ENCODE peak calls at places on chromosomes 4 and X, in nine cellular contexts. N is uterus; Q is SIG-M5; U is SJSA1; J is stimulated activated CD4-positive, alpha-beta T cell treated with anti-CD3 and anti-CD28 coated beads, Interleukin-4, amount 100 ng/mL, for 48 hours; D is suprapubic skin; T is astrocyte of the cerebellum; I is NCI-H1417; H is GM20000. C is an unnamed sample.

GRCh38 chrX:12770440-12770839 is 20.8 kb upstream of the PRPS2 start:
- DNase-seq in N (no peak), T (no peak), I (no peak), D (no peak), H (peak), J (no peak), U (no peak), Q (no peak), C (no peak)

GRCh38 chr4:126530996-126531585 is 1101.7 kb upstream of the INTU start:
- DNase-seq in I (no peak), T (no peak), U (no peak), D (no peak), N (no peak), J (no peak), Q (no peak), H (no peak), C (no peak)

GRCh38 chr4:81166431-81166830 is 48.6 kb downstream of the PRKG2 start:
- DNase-seq in Q (no peak), H (no peak), J (no peak), T (peak), U (no peak), I (no peak), N (no peak), D (no peak), C (no peak)

GRCh38 chr4:57424231-57424897 is 314.2 kb upstream of the IGFBP7 start:
- DNase-seq in D (no peak), H (no peak), I (no peak), U (no peak), Q (no peak), N (no peak), J (no peak), T (peak), C (no peak)

GRCh38 chr4:89111833-89112563 is 665 bp downstream of the TIGD2 start:
- DNase-seq in D (no peak), N (no peak), H (no peak), T (peak), U (peak), I (peak), Q (no peak), J (no peak), C (peak)

GRCh38 chrX:3715921-3716320 is 2.5 kb upstream of the PRKX start:
- DNase-seq in T (no peak), N (no peak), D (no peak), Q (no peak), U (no peak), J (no peak), I (no peak), H (no peak), C (no peak)

GRCh38 chr4:86130160-86130933 is 229.5 kb downstream of the MAPK10 start:
- DNase-seq in T (no peak), U (no peak), H (no peak), I (no peak), N (no peak), Q (no peak), J (no peak), D (no peak), C (no peak)

GRCh38 chr4:36337665-36338064 is 56.2 kb downstream of the DTHD1 start:
- DNase-seq in H (no peak), T (no peak), J (no peak), Q (peak), I (no peak), D (no peak), U (no peak), N (no peak), C (no peak)

GRCh38 chr4:87732033-87732770 is 67.2 kb upstream of the IBSP start:
- DNase-seq in H (no peak), J (no peak), D (no peak), Q (no peak), I (no peak), T (no peak), U (no peak), N (no peak), C (no peak)

GRCh38 chr4:142815834-142816233 is 30.3 kb downstream of the INPP4B start:
- DNase-seq in D (no peak), J (no peak), I (no peak), N (no peak), T (peak), U (peak), Q (no peak), H (no peak), C (peak)

GRCh38 chr4:5758741-5759140 is 47.7 kb downstream of the EVC start:
- DNase-seq in I (no peak), J (peak), N (no peak), U (peak), H (peak), D (no peak), Q (no peak), T (no peak), C (peak)

GRCh38 chr4:166585491-166585890 is 648.8 kb downstream of the SPOCK3 start:
- DNase-seq in T (no peak), D (no peak), I (no peak), H (no peak), Q (no peak), N (no peak), J (no peak), U (no peak), C (no peak)

GRCh38 chr4:8506373-8507250 is 66.0 kb downstream of the TRMT44 start:
- DNase-seq in T (peak), U (no peak), J (no peak), Q (no peak), I (no peak), N (peak), D (no peak), H (no peak), C (no peak)